ENCODE peak calls at places on chromosomes 12 and 14, in seven cellular contexts. F is suprapubic skin, I is spleen, S is left ventricle myocardium inferior, O is GM12878, B is osteoblast, E is lung. U is an unnamed sample.

GRCh38 chr12:78863482-78864427 is 819 bp upstream of the SYT1 start:
- DNase-seq in F (peak; percentile 61), I (peak; percentile 72), S (peak; percentile 14), O (no peak), B (peak; percentile 82), E (peak; percentile 33), U (peak; percentile 96)

GRCh38 chr12:46209914-46210834 is 58.7 kb downstream of the SLC38A1 start:
- DNase-seq in F (no peak), I (peak; percentile 89), S (peak; percentile 41), O (peak; percentile 68), B (no peak), E (peak; percentile 69), U (peak; percentile 57)

GRCh38 chr12:124778411-124778810 is 85.3 kb downstream of the SCARB1 start:
- DNase-seq in F (no peak), I (no peak), S (no peak), O (no peak), B (no peak), E (no peak), U (no peak)

GRCh38 chr14:23112359-23113178 is 6.5 kb downstream of the CEBPE start:
- DNase-seq in F (no peak), I (peak; percentile 77), S (no peak), O (no peak), B (no peak), E (no peak), U (peak; percentile 75)

GRCh38 chr14:82537831-82538230 is 1004.2 kb upstream of the SEL1L start:
- DNase-seq in F (no peak), I (no peak), S (no peak), O (no peak), B (no peak), E (no peak), U (no peak)

GRCh38 chr12:54631988-54632728 is 2.5 kb downstream of the LACRT start:
- DNase-seq in F (no peak), I (no peak), S (no peak), O (no peak), B (no peak), E (no peak), U (peak; percentile 76)

GRCh38 chr12:65720739-65721138 is 103.5 kb upstream of the HMGA2 start:
- DNase-seq in F (no peak), I (no peak), S (no peak), O (no peak), B (no peak), E (no peak), U (peak; percentile 45)

GRCh38 chr14:28609228-28609828 is 157.3 kb upstream of the FOXG1 start:
- DNase-seq in F (no peak), I (no peak), S (no peak), O (no peak), B (no peak), E (no peak), U (peak; percentile 88)

GRCh38 chr12:229441-230191 is 15.7 kb upstream of the SLC6A12 start:
- DNase-seq in F (no peak), I (peak; percentile 64), S (no peak), O (no peak), B (peak; percentile 60), E (no peak), U (peak; percentile 46)

GRCh38 chr14:68955164-68955921 is 23.8 kb downstream of the ACTN1 start:
- DNase-seq in F (peak; percentile 82), I (no peak), S (no peak), O (no peak), B (no peak), E (no peak), U (no peak)

GRCh38 chr12:47085815-47086252 is 6.1 kb upstream of the AMIGO2 start:
- DNase-seq in F (no peak), I (no peak), S (no peak), O (no peak), B (peak; percentile 34), E (no peak), U (peak; percentile 71)

GRCh38 chr12:120529641-120530314 is 820 bp upstream of the COQ5 start:
- DNase-seq in F (no peak), I (no peak), S (no peak), O (no peak), B (no peak), E (no peak), U (peak; percentile 77)

GRCh38 chr12:99911967-99912366 is 72.8 kb downstream of the ANKS1B start:
- DNase-seq in F (no peak), I (no peak), S (no peak), O (peak; percentile 36), B (peak; percentile 37), E (no peak), U (no peak)

GRCh38 chr14:31241450-31242114 is 34.0 kb upstream of the HECTD1 start:
- DNase-seq in F (no peak), I (no peak), S (no peak), O (no peak), B (no peak), E (no peak), U (no peak)

GRCh38 chr14:57709909-57710308 is 156.0 kb downstream of the SLC35F4 start:
- DNase-seq in F (no peak), I (no peak), S (no peak), O (no peak), B (no peak), E (no peak), U (no peak)

GRCh38 chr12:47672068-47672467 is 33.8 kb downstream of the RPAP3 start:
- DNase-seq in F (no peak), I (no peak), S (no peak), O (no peak), B (no peak), E (no peak), U (no peak)

GRCh38 chr12:6416596-6416995 is 28.2 kb upstream of the CD27 start:
- DNase-seq in F (no peak), I (no peak), S (no peak), O (no peak), B (no peak), E (no peak), U (no peak)

GRCh38 chr12:119804011-119804641 is 73.0 kb downstream of the CIT start:
- DNase-seq in F (peak; percentile 63), I (no peak), S (peak; percentile 35), O (no peak), B (peak; percentile 86), E (peak; percentile 29), U (peak; percentile 97)

GRCh38 chr12:51531284-51531981 is 59.6 kb upstream of the SCN8A start:
- DNase-seq in F (no peak), I (no peak), S (no peak), O (no peak), B (no peak), E (no peak), U (no peak)

GRCh38 chr14:74437654-74438053 is 11.6 kb upstream of the SYNDIG1L start:
- DNase-seq in F (no peak), I (no peak), S (no peak), O (no peak), B (peak; percentile 23), E (no peak), U (peak; percentile 74)

DNA sequence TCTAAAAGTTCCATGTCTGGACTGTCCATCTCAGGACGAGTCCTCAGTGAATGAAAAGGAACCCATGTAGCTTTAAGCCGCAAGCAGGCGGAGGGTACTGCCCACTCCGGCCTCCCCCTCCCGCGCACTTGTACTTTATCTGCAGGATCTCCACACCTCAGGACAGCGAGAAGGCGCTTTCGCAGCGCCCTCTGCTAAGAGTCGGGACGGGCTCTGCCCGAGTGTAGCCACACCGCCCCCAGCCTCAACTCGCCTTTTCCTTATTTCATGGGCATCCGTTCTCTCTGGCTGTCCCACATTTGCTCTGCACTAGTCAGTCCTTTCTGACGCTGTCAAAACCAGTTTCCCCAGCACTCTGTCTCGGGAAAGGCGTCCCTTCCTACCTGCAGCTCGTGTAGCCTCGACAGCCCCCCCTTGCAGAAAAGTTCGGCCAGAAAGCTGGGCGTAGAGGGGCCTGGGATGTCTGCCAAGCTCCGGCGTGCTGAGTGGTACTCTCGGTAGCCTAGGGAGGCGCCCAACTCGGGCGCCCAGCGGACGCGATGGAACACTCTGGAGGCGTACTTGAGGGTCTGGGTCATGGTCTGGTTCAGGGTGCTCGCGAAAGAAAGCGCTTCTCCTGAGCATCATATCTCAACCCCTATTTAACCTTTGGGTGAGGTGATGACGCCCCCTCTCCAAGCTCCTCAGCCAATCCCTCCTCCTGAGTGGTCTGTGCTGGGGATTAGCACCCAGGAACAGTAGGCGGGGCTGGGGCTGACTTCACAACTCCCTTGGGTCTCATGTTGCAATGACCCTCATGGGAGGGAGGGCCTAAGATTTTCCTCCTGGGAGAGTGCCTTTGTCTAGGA is at the start of gene CYP27B1:
- DNase-seq in F (no peak), I (no peak), S (peak; percentile 30), O (no peak), B (peak; percentile 77), E (no peak), U (peak; percentile 94)
- H3K4me1 ChIP-seq in F (peaks cover 38% of the 10 kb centered on the region), I (peaks cover 27% of the 10 kb centered on the region), S (peaks cover 37% of the 10 kb centered on the region), O (peaks cover 22% of the 10 kb centered on the region), B (peaks cover 27% of the 10 kb centered on the region), E (peaks cover 21% of the 10 kb centered on the region), U (peaks cover 6% of the 10 kb centered on the region)

DNA sequence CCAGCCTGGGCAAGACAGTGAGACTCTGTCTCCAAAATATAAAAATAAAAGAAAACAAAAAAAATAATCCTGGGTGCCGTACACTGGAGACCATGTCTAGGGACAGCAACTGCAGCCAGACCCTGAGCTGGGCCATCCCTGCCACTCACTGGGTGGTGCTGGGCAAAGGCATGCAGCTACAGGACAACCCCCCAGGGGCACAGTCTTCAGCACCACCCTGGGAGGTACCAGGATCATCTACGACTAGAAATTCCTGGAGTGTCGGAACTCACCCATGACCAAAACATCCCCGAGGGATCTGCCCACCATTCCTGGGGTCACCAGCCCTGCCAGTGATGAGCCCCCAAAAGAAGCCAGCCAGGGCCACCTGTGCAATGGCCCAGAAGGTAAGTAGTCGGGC is 35.7 kb upstream of the SUPT16H start:
- DNase-seq in F (no peak), I (no peak), S (no peak), O (no peak), B (no peak), E (no peak), U (no peak)
- TF ChIP-seq CTCF in F (no peak), I (no peak), S (no peak), O (no peak), B (no peak), E (no peak), U (no peak)

GRCh38 chr12:32080435-32080834 is 26.2 kb upstream of the BICD1 start:
- DNase-seq in F (no peak), I (no peak), S (no peak), O (no peak), B (no peak), E (no peak), U (peak; percentile 58)

GRCh38 chr12:32084753-32085152 is 21.9 kb upstream of the BICD1 start:
- DNase-seq in F (no peak), I (no peak), S (no peak), O (no peak), B (no peak), E (no peak), U (no peak)

GRCh38 chr12:32087301-32087700 is 19.3 kb upstream of the BICD1 start:
- DNase-seq in F (no peak), I (no peak), S (no peak), O (no peak), B (no peak), E (no peak), U (no peak)

GRCh38 chr12:32084017-32084688 is 22.5 kb upstream of the BICD1 start:
- DNase-seq in F (no peak), I (no peak), S (no peak), O (no peak), B (no peak), E (no peak), U (no peak)

GRCh38 chr12:32083489-32083888 is 23.2 kb upstream of the BICD1 start:
- DNase-seq in F (no peak), I (no peak), S (no peak), O (no peak), B (no peak), E (no peak), U (no peak)
- H3K4me1 ChIP-seq in F (no peaks in the 10 kb centered on the region), I (no peaks in the 10 kb centered on the region), S (no peaks in the 10 kb centered on the region), O (no peaks in the 10 kb centered on the region), B (peaks cover 8% of the 10 kb centered on the region), E (no peaks in the 10 kb centered on the region), U (no peaks in the 10 kb centered on the region)

GRCh38 chr12:26846419-26846818 is 13.4 kb upstream of the ITPR2 start:
- DNase-seq in F (no peak), I (no peak), S (no peak), O (no peak), B (no peak), E (no peak), U (no peak)
- TF ChIP-seq CTCF in F (no peak), I (no peak), S (no peak), O (no peak), B (no peak), E (no peak), U (no peak)

U was measured in endodermal cell.